ENCODE peak calls at places on chromosomes 2 and 18, in five cellular contexts. One of them, this sample, is unnamed.

GRCh38 chr2:218000137-218000536 is 2.7 kb downstream of the TNS1 start:
- DNase-seq in Peyer's patch: no peak
- DNase-seq in endothelial cell of umbilical vein: no peak
- DNase-seq in NCI-H1105: no peak
- DNase-seq in choroid plexus epithelial cell: peak
- DNase-seq in this sample: no peak

GRCh38 chr2:234953116-234954031 is 1.6 kb downstream of the SH3BP4 start:
- DNase-seq in Peyer's patch: no peak
- DNase-seq in endothelial cell of umbilical vein: peak
- DNase-seq in NCI-H1105: no peak
- DNase-seq in choroid plexus epithelial cell: peak
- DNase-seq in this sample: no peak

GRCh38 chr2:64017811-64018714 is 1.2 kb downstream of the VPS54 start:
- DNase-seq in Peyer's patch: no peak
- DNase-seq in endothelial cell of umbilical vein: peak
- DNase-seq in NCI-H1105: peak
- DNase-seq in choroid plexus epithelial cell: peak
- DNase-seq in this sample: peak

GRCh38 chr2:13046557-13047165 is 329.9 kb downstream of the TRIB2 start:
- DNase-seq in Peyer's patch: no peak
- DNase-seq in endothelial cell of umbilical vein: peak
- DNase-seq in NCI-H1105: no peak
- DNase-seq in choroid plexus epithelial cell: peak
- DNase-seq in this sample: peak

GRCh38 chr18:35495821-35496368 is 1.9 kb downstream of the INO80C start:
- DNase-seq in Peyer's patch: no peak
- DNase-seq in endothelial cell of umbilical vein: no peak
- DNase-seq in NCI-H1105: no peak
- DNase-seq in choroid plexus epithelial cell: peak
- DNase-seq in this sample: no peak

GRCh38 chr2:157302492-157303099 is 23.0 kb downstream of the ERMN start:
- DNase-seq in Peyer's patch: no peak
- DNase-seq in endothelial cell of umbilical vein: peak
- DNase-seq in NCI-H1105: peak
- DNase-seq in choroid plexus epithelial cell: peak
- DNase-seq in this sample: peak

GRCh38 chr2:213868526-213868925 is 542.3 kb upstream of the VWC2L start:
- DNase-seq in Peyer's patch: no peak
- DNase-seq in endothelial cell of umbilical vein: no peak
- DNase-seq in NCI-H1105: no peak
- DNase-seq in choroid plexus epithelial cell: no peak
- DNase-seq in this sample: no peak

GRCh38 chr2:235389626-235390025 is 104.2 kb upstream of the AGAP1 start:
- DNase-seq in Peyer's patch: no peak
- DNase-seq in endothelial cell of umbilical vein: no peak
- DNase-seq in NCI-H1105: no peak
- DNase-seq in choroid plexus epithelial cell: no peak
- DNase-seq in this sample: no peak

GRCh38 chr2:231930601-231931281 is 4.5 kb upstream of the NPPC start:
- DNase-seq in Peyer's patch: no peak
- DNase-seq in endothelial cell of umbilical vein: no peak
- DNase-seq in NCI-H1105: no peak
- DNase-seq in choroid plexus epithelial cell: no peak
- DNase-seq in this sample: no peak

GRCh38 chr18:10822457-10822856 is 296.6 kb downstream of the NAPG start:
- DNase-seq in Peyer's patch: no peak
- DNase-seq in endothelial cell of umbilical vein: no peak
- DNase-seq in NCI-H1105: no peak
- DNase-seq in choroid plexus epithelial cell: peak
- DNase-seq in this sample: peak

GRCh38 chr18:54843302-54843701 is 15.0 kb downstream of the RAB27B start:
- DNase-seq in Peyer's patch: no peak
- DNase-seq in endothelial cell of umbilical vein: no peak
- DNase-seq in NCI-H1105: no peak
- DNase-seq in choroid plexus epithelial cell: peak
- DNase-seq in this sample: no peak

GRCh38 chr18:29849145-29849544 is 1193.4 kb downstream of the DSC3 start:
- DNase-seq in Peyer's patch: no peak
- DNase-seq in endothelial cell of umbilical vein: no peak
- DNase-seq in NCI-H1105: no peak
- DNase-seq in choroid plexus epithelial cell: no peak
- DNase-seq in this sample: no peak

GRCh38 chr2:200469708-200470600 is 39.9 kb downstream of the KCTD18 start:
- DNase-seq in Peyer's patch: no peak
- DNase-seq in endothelial cell of umbilical vein: no peak
- DNase-seq in NCI-H1105: no peak
- DNase-seq in choroid plexus epithelial cell: no peak
- DNase-seq in this sample: no peak

GRCh38 chr2:56589820-56590219 is 406.0 kb downstream of the CCDC85A start:
- DNase-seq in Peyer's patch: no peak
- DNase-seq in endothelial cell of umbilical vein: no peak
- DNase-seq in NCI-H1105: no peak
- DNase-seq in choroid plexus epithelial cell: no peak
- DNase-seq in this sample: no peak

GRCh38 chr2:149858916-149859634 is 271.5 kb upstream of the MMADHC start:
- DNase-seq in Peyer's patch: no peak
- DNase-seq in endothelial cell of umbilical vein: peak
- DNase-seq in NCI-H1105: no peak
- DNase-seq in choroid plexus epithelial cell: peak
- DNase-seq in this sample: peak